ENCODE peak calls at places on chromosomes 5 and 9, in eight cellular contexts. S is sigmoid colon; R is hippocampal formation; D is CD4-positive, CD25-positive, alpha-beta regulatory T cell; K is stimulated activated CD4-positive, alpha-beta T cell treated with anti-CD3 and anti-CD28 coated beads, TNF-alpha, amount 100 ng/mL, for 1 hour; H is endothelial cell of umbilical vein; Y is left ventricle myocardium superior; T is activated T-helper 9 cell treated with anti-CD3 and anti-CD28 coated beads, Interleukin-2, amount 50 U/mL, for 16 hours. E is an unnamed sample.

GRCh38 chr9:130932220-130933069 is 6.6 kb downstream of the FIBCD1 start:
- DNase-seq in S (no peak), R (no peak), D (no peak), K (no peak), H (no peak), Y (peak), T (no peak), E (no peak)

GRCh38 chr9:114685951-114686350 is 4.0 kb upstream of the TEX48 start:
- DNase-seq in S (no peak), R (no peak), D (no peak), K (no peak), H (no peak), Y (no peak), T (no peak), E (no peak)

GRCh38 chr9:134236001-134236421 is 71.6 kb upstream of the RNU6ATAC start:
- DNase-seq in S (no peak), R (no peak), D (no peak), K (no peak), H (no peak), Y (no peak), T (no peak), E (no peak)

GRCh38 chr5:150017606-150018005 is 17.1 kb downstream of the HMGXB3 start:
- DNase-seq in S (no peak), R (no peak), D (no peak), K (no peak), H (peak), Y (no peak), T (no peak), E (no peak)

GRCh38 chr9:130304141-130304540 is 38.6 kb downstream of the HMCN2 start:
- DNase-seq in S (no peak), R (no peak), D (no peak), K (no peak), H (no peak), Y (no peak), T (no peak), E (no peak)

GRCh38 chr5:34803974-34804373 is 35.0 kb upstream of the TTC23L start:
- DNase-seq in S (no peak), R (no peak), D (no peak), K (no peak), H (no peak), Y (no peak), T (no peak), E (no peak)

GRCh38 chr5:151694035-151694485 is 7.3 kb upstream of the SPARC start:
- DNase-seq in S (no peak), R (peak), D (no peak), K (no peak), H (no peak), Y (no peak), T (no peak), E (no peak)

GRCh38 chr9:122087406-122088200 is 5.5 kb downstream of the TTLL11 start:
- DNase-seq in S (peak), R (peak), D (no peak), K (no peak), H (no peak), Y (no peak), T (no peak), E (no peak)

GRCh38 chr5:140337880-140338279 is 8.5 kb downstream of the HBEGF start:
- DNase-seq in S (no peak), R (no peak), D (no peak), K (no peak), H (no peak), Y (no peak), T (no peak), E (no peak)

GRCh38 chr5:126492939-126493338 is 69.7 kb downstream of the GRAMD2B start:
- DNase-seq in S (no peak), R (no peak), D (no peak), K (no peak), H (no peak), Y (no peak), T (no peak), E (no peak)

GRCh38 chr9:98867434-98868168 is 60.1 kb downstream of the GALNT12 start:
- DNase-seq in S (peak), R (no peak), D (no peak), K (no peak), H (peak), Y (peak), T (no peak), E (peak)

GRCh38 chr5:103505581-103506305 is 56.8 kb downstream of the NUDT12 start:
- DNase-seq in S (no peak), R (no peak), D (no peak), K (no peak), H (no peak), Y (no peak), T (no peak), E (no peak)

GRCh38 chr5:19977069-19977468 is 10.9 kb downstream of the CDH18 start:
- DNase-seq in S (no peak), R (no peak), D (no peak), K (no peak), H (no peak), Y (no peak), T (no peak), E (no peak)

GRCh38 chr9:135186248-135187164 is 99.0 kb downstream of the OLFM1 start:
- DNase-seq in S (no peak), R (no peak), D (no peak), K (no peak), H (no peak), Y (peak), T (no peak), E (no peak)

GRCh38 chr9:130282000-130282700 is 16.6 kb downstream of the HMCN2 start:
- DNase-seq in S (peak), R (no peak), D (no peak), K (no peak), H (peak), Y (peak), T (no peak), E (peak)

GRCh38 chr9:115042781-115043509 is 75.0 kb downstream of the TNC start:
- DNase-seq in S (no peak), R (no peak), D (no peak), K (no peak), H (no peak), Y (no peak), T (no peak), E (no peak)

GRCh38 chr5:179374506-179375235 is 29.4 kb upstream of the ADAMTS2 start:
- DNase-seq in S (peak), R (no peak), D (no peak), K (no peak), H (no peak), Y (peak), T (no peak), E (peak)

GRCh38 chr5:25009063-25009462 is 364.3 kb upstream of the CDH10 start:
- DNase-seq in S (no peak), R (no peak), D (no peak), K (no peak), H (no peak), Y (no peak), T (no peak), E (no peak)

GRCh38 chr5:176396330-176396729 is 7.8 kb downstream of the HIGD2A start:
- DNase-seq in S (peak), R (no peak), D (no peak), K (no peak), H (no peak), Y (no peak), T (no peak), E (peak)

GRCh38 chr5:168332042-168332441 is 40.6 kb downstream of the WWC1 start:
- DNase-seq in S (no peak), R (no peak), D (no peak), K (no peak), H (no peak), Y (no peak), T (no peak), E (no peak)

GRCh38 chr5:154783774-154784460 is 28.7 kb downstream of the LARP1 start:
- DNase-seq in S (no peak), R (no peak), D (no peak), K (no peak), H (no peak), Y (peak), T (no peak), E (peak)

GRCh38 chr9:81474792-81475191 is 214.6 kb downstream of the TLE1 start:
- DNase-seq in S (no peak), R (no peak), D (no peak), K (no peak), H (no peak), Y (no peak), T (no peak), E (no peak)

GRCh38 chr5:149930060-149930753 is 14.4 kb downstream of the PDE6A start:
- DNase-seq in S (no peak), R (no peak), D (no peak), K (no peak), H (no peak), Y (no peak), T (no peak), E (no peak)

GRCh38 chr9:81588148-81588874 is 101.0 kb downstream of the TLE1 start:
- DNase-seq in S (peak), R (no peak), D (no peak), K (no peak), H (peak), Y (no peak), T (no peak), E (no peak)

GRCh38 chr5:1543398-1544293 is 19.9 kb upstream of the LPCAT1 start:
- DNase-seq in S (peak), R (no peak), D (no peak), K (no peak), H (no peak), Y (no peak), T (no peak), E (no peak)

GRCh38 chr5:60522299-60522915 is 177.6 kb downstream of the DEPDC1B start:
- DNase-seq in S (no peak), R (no peak), D (no peak), K (no peak), H (peak), Y (no peak), T (no peak), E (no peak)

GRCh38 chr9:110880123-110880522 is 158.1 kb downstream of the LPAR1 start:
- DNase-seq in S (no peak), R (no peak), D (no peak), K (no peak), H (no peak), Y (no peak), T (no peak), E (no peak)

GRCh38 chr5:104171958-104172357 is 609.4 kb upstream of the NUDT12 start:
- DNase-seq in S (no peak), R (no peak), D (no peak), K (no peak), H (no peak), Y (no peak), T (no peak), E (no peak)

GRCh38 chr5:180553530-180553929 is 37.8 kb downstream of the SCGB3A1 start:
- DNase-seq in S (no peak), R (no peak), D (no peak), K (no peak), H (no peak), Y (no peak), T (no peak), E (no peak)